ENCODE peak calls at places on chromosomes 5 and 9, in five cellular contexts. T is mesenchymal stem cell, Q is H1, L is neuronal stem cell, Y is trophoblast cell. S is an unnamed sample.

GRCh38 chr5:178305801-178306200 is 73.2 kb upstream of the PHYKPL start:
- DNase-seq in T (no peak), Q (no peak), L (no peak), Y (no peak), S (no peak)

GRCh38 chr5:113359419-113359818 is 75.4 kb downstream of the TSSK1B start:
- DNase-seq in T (peak), Q (no peak), L (no peak), Y (no peak), S (no peak)

GRCh38 chr5:145340099-145340498 is 495.0 kb downstream of the PRELID2 start:
- DNase-seq in T (no peak), Q (no peak), L (no peak), Y (no peak), S (no peak)

GRCh38 chr5:128528126-128528525 is 9.9 kb downstream of the FBN2 start:
- DNase-seq in T (no peak), Q (no peak), L (no peak), Y (peak), S (no peak)

GRCh38 chr5:67290620-67291019 is 94.0 kb upstream of the CD180 start:
- DNase-seq in T (no peak), Q (no peak), L (no peak), Y (no peak), S (no peak)

GRCh38 chr5:133942589-133943474 is 25.6 kb downstream of the C5orf15 start:
- DNase-seq in T (no peak), Q (peak), L (no peak), Y (no peak), S (no peak)

GRCh38 chr5:52725065-52725746 is 62.5 kb upstream of the ITGA1 start:
- DNase-seq in T (peak), Q (no peak), L (no peak), Y (peak), S (no peak)

GRCh38 chr5:1135696-1136525 is 24.0 kb upstream of the SLC12A7 start:
- DNase-seq in T (no peak), Q (no peak), L (no peak), Y (no peak), S (no peak)

GRCh38 chr5:113166710-113167366 is 190.2 kb downstream of the DCP2 start:
- DNase-seq in T (peak), Q (no peak), L (no peak), Y (peak), S (no peak)

GRCh38 chr9:127336086-127336485 is 60.9 kb upstream of the SLC2A8 start:
- DNase-seq in T (peak), Q (no peak), L (no peak), Y (peak), S (no peak)

GRCh38 chr5:116002116-116002906 is 30.0 kb upstream of the ARL14EPL start:
- DNase-seq in T (peak), Q (no peak), L (no peak), Y (peak), S (no peak)

GRCh38 chr5:153122416-153122815 is 368.1 kb upstream of the GRIA1 start:
- DNase-seq in T (no peak), Q (no peak), L (no peak), Y (no peak), S (no peak)

GRCh38 chr9:86629530-86629929 is 275.3 kb upstream of the TUT7 start:
- DNase-seq in T (no peak), Q (no peak), L (no peak), Y (no peak), S (no peak)

GRCh38 chr5:134072471-134073220 is 41.8 kb upstream of the TCF7 start:
- DNase-seq in T (no peak), Q (no peak), L (no peak), Y (no peak), S (no peak)

GRCh38 chr5:31397926-31398557 is 133.9 kb downstream of the DROSHA start:
- DNase-seq in T (no peak), Q (no peak), L (no peak), Y (no peak), S (no peak)

GRCh38 chr5:26847041-26847736 is 191.2 kb downstream of the CDH9 start:
- DNase-seq in T (no peak), Q (no peak), L (no peak), Y (peak), S (peak)

GRCh38 chr5:73702534-73702933 is 76.5 kb downstream of the ARHGEF28 start:
- DNase-seq in T (no peak), Q (no peak), L (no peak), Y (no peak), S (no peak)

GRCh38 chr9:84136119-84136868 is 155.7 kb downstream of the RMI1 start:
- DNase-seq in T (peak), Q (no peak), L (no peak), Y (peak), S (no peak)

GRCh38 chr9:121498487-121499176 is 1.0 kb downstream of the GGTA1 start:
- DNase-seq in T (peak), Q (peak), L (peak), Y (peak), S (peak)

GRCh38 chr9:116687074-116687761 is at the start of gene TRIM32:
- DNase-seq in T (peak), Q (peak), L (peak), Y (peak), S (peak)

GRCh38 chr9:116689117-116689516 is 2.0 kb downstream of the TRIM32 start:
- DNase-seq in T (no peak), Q (no peak), L (no peak), Y (no peak), S (no peak)

GRCh38 chr9:116687762-116688160 is 656 bp downstream of the TRIM32 start:
- DNase-seq in T (no peak), Q (no peak), L (no peak), Y (no peak), S (no peak)

GRCh38 chr9:116691607-116692006 is 4.5 kb downstream of the TRIM32 start:
- DNase-seq in T (no peak), Q (no peak), L (no peak), Y (no peak), S (no peak)

DNA sequence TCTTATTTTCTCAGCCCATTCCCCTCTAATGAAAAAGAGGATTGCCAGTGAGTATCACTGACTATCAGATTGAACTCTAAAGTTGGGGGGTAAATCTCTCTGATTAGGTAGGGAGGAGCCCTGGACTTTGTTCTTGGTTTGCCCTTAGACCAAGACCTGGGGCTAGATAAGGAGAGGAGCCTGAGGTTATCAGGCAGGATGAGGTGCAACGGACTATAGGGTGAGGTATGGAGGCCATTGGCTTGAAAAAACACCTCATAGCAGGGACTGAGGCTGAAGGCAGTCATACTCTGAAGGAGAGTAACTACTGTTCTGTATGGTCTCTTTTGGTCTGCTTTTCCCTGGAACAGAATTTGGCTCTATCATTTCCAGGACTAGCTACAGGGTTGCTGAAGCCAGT is 2.5 kb downstream of the TRIM32 start:
- DNase-seq in T (no peak), Q (no peak), L (no peak), Y (no peak), S (no peak)
- H2BK12ac ChIP-seq in T (no peak), Q (no peak), L (no peak), Y (no peak), S (no peak)

DNA sequence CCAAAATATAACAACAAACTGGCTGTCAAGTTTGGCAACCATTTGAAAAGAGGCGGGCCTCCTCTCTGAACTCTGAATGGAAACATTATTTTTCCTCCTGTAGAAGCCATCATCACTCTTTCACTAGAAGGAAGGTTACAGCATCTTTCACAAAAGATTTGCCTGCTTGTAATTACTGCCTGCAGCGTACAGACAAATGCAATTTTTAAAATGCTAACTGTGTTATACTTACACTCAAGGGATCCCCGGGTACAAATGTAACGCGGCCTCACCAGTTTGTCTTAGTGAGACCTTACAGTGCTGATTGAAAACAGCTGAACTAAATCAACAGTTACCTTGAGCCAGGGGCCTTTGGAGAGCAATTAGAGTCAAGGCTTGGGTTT is 499.7 kb downstream of the SPATA31D1 start:
- DNase-seq in T (no peak), Q (no peak), L (no peak), Y (no peak), S (no peak)
- H3K18ac ChIP-seq in T (no peak), Q (no peak), L (no peak), Y (no peak), S (no peak)

GRCh38 chr5:155027993-155028629 is 14.6 kb downstream of the KIF4B start:
- DNase-seq in T (no peak), Q (no peak), L (no peak), Y (no peak), S (no peak)
- H2AFZ ChIP-seq in T (no peak), Q (peak), L (no peak), Y (no peak), S (peak)

GRCh38 chr9:134215709-134216448 is 51.5 kb upstream of the RNU6ATAC start:
- DNase-seq in T (peak), Q (no peak), L (no peak), Y (peak), S (no peak)

GRCh38 chr9:134213508-134214394 is 49.4 kb upstream of the RNU6ATAC start:
- DNase-seq in T (no peak), Q (no peak), L (no peak), Y (no peak), S (no peak)

GRCh38 chr9:134214395-134214765 is 50.0 kb upstream of the RNU6ATAC start:
- DNase-seq in T (peak), Q (no peak), L (no peak), Y (no peak), S (no peak)

GRCh38 chr9:134215395-134215708 is 51.0 kb upstream of the RNU6ATAC start:
- DNase-seq in T (no peak), Q (no peak), L (no peak), Y (no peak), S (no peak)

GRCh38 chr9:134214766-134215394 is 50.5 kb upstream of the RNU6ATAC start:
- DNase-seq in T (peak), Q (no peak), L (no peak), Y (no peak), S (no peak)
- H2BK12ac ChIP-seq in T (peak), Q (peak), L (peak), Y (peak), S (no peak)